ENCODE peak calls at places on chromosomes 16 and 17, in seven cellular contexts. D is activated T-helper 1 cell treated with anti-CD3 and anti-CD28 coated beads, Interleukin-12 subunit alpha, Interleukin-12 subunit beta, Interleukin-2, Interleukin-4 antibody, amounts not matched to agents 30 ng/mL and 10 ng/mL and 1 ng/mL, durations not matched to agents 14 hours and 24 hours and 36 hours; L is kidney tubule cell; F is fibroblast of mammary gland; B is hippocampal formation; A is fibroblast of villous mesenchyme; E is NCI-H774. O is an unnamed sample.

GRCh38 chr17:73101031-73101430 is 8.5 kb upstream of the SLC39A11 start:
- DNase-seq in D (no peak), L (no peak), F (no peak), B (no peak), A (no peak), E (no peak), O (no peak)

GRCh38 chr17:68033636-68034451 is 1.7 kb upstream of the KPNA2 start:
- DNase-seq in D (no peak), L (peak; percentile 74), F (peak; percentile 44), B (no peak), A (peak; percentile 58), E (no peak), O (no peak)

GRCh38 chr17:5558815-5559785 is 25.2 kb downstream of the NLRP1 start:
- DNase-seq in D (no peak), L (no peak), F (no peak), B (no peak), A (no peak), E (no peak), O (no peak)

GRCh38 chr16:66548068-66548467 is 1.9 kb downstream of the TK2 start:
- DNase-seq in D (no peak), L (no peak), F (no peak), B (no peak), A (no peak), E (no peak), O (no peak)

GRCh38 chr17:30716461-30717289 is 107.8 kb downstream of the CRLF3 start:
- DNase-seq in D (no peak), L (no peak), F (peak; percentile 40), B (no peak), A (peak; percentile 16), E (no peak), O (no peak)

GRCh38 chr17:64097196-64097936 is 32.6 kb downstream of the ERN1 start:
- DNase-seq in D (no peak), L (no peak), F (peak; percentile 94), B (no peak), A (peak; percentile 89), E (no peak), O (no peak)

GRCh38 chr16:35734728-35735402 is 2275.5 kb downstream of the TP53TG3F start:
- DNase-seq in D (no peak), L (no peak), F (no peak), B (no peak), A (no peak), E (no peak), O (no peak)

GRCh38 chr16:60979119-60979518 is 1057.1 kb downstream of the CDH8 start:
- DNase-seq in D (no peak), L (no peak), F (no peak), B (no peak), A (no peak), E (no peak), O (no peak)

GRCh38 chr17:10987786-10988185 is 149.9 kb upstream of the PIRT start:
- DNase-seq in D (no peak), L (no peak), F (no peak), B (no peak), A (no peak), E (no peak), O (no peak)

GRCh38 chr17:68733241-68734176 is 132.3 kb upstream of the FAM20A start:
- DNase-seq in D (no peak), L (peak; percentile 69), F (peak; percentile 29), B (no peak), A (peak; percentile 95), E (no peak), O (no peak)

GRCh38 chr17:882827-883585 is 96.6 kb downstream of the NXN start:
- DNase-seq in D (no peak), L (no peak), F (peak; percentile 75), B (no peak), A (peak; percentile 93), E (no peak), O (no peak)

O was measured in RCC 7860.